ENCODE peak calls at places on chromosomes 11 and 22, in eight cellular contexts. One of them, this sample, is unnamed. For H3K4me1, the result is how much of the 10 kb centered on the place peaks cover.

GRCh38 chr22:17883356-17883755 is 109.1 kb upstream of the BID start:
- DNase-seq in esophagus muscularis mucosa: no peak
- DNase-seq in suprapubic skin: no peak
- DNase-seq in upper lobe of left lung: no peak
- DNase-seq in SK-N-SH: no peak
- DNase-seq in A549: no peak
- DNase-seq in transverse colon: no peak
- DNase-seq in H1: no peak
- DNase-seq in this sample: no peak

GRCh38 chr22:17832665-17833064 is 58.4 kb upstream of the BID start:
- DNase-seq in suprapubic skin: no peak
- DNase-seq in esophagus muscularis mucosa: no peak
- DNase-seq in H1: no peak
- DNase-seq in A549: no peak
- DNase-seq in SK-N-SH: no peak
- DNase-seq in upper lobe of left lung: no peak
- DNase-seq in transverse colon: peak
- DNase-seq in this sample: no peak

GRCh38 chr11:26194871-26195270 is 137.1 kb upstream of the ANO3 start:
- DNase-seq in esophagus muscularis mucosa: no peak
- DNase-seq in A549: no peak
- DNase-seq in upper lobe of left lung: no peak
- DNase-seq in SK-N-SH: no peak
- DNase-seq in suprapubic skin: no peak
- DNase-seq in H1: no peak
- DNase-seq in transverse colon: no peak
- DNase-seq in this sample: no peak

GRCh38 chr22:40588726-40589125 is 47.8 kb downstream of the MRTFA start:
- DNase-seq in transverse colon: no peak
- DNase-seq in esophagus muscularis mucosa: no peak
- DNase-seq in upper lobe of left lung: peak
- DNase-seq in A549: peak
- DNase-seq in suprapubic skin: no peak
- DNase-seq in SK-N-SH: no peak
- DNase-seq in H1: no peak
- DNase-seq in this sample: no peak

GRCh38 chr11:123454060-123454651 is 24.1 kb downstream of the GRAMD1B start:
- DNase-seq in H1: no peak
- DNase-seq in transverse colon: peak
- DNase-seq in A549: peak
- DNase-seq in esophagus muscularis mucosa: no peak
- DNase-seq in suprapubic skin: no peak
- DNase-seq in SK-N-SH: no peak
- DNase-seq in upper lobe of left lung: no peak
- DNase-seq in this sample: no peak

GRCh38 chr11:34495724-34496377 is 17.7 kb downstream of the ELF5 start:
- DNase-seq in esophagus muscularis mucosa: no peak
- DNase-seq in transverse colon: no peak
- DNase-seq in suprapubic skin: no peak
- DNase-seq in H1: no peak
- DNase-seq in upper lobe of left lung: peak
- DNase-seq in SK-N-SH: no peak
- DNase-seq in A549: no peak
- DNase-seq in this sample: no peak

GRCh38 chr11:111399187-111400031 is 20.3 kb upstream of the POU2AF1 start:
- DNase-seq in SK-N-SH: no peak
- DNase-seq in esophagus muscularis mucosa: no peak
- DNase-seq in transverse colon: no peak
- DNase-seq in A549: no peak
- DNase-seq in H1: no peak
- DNase-seq in upper lobe of left lung: no peak
- DNase-seq in suprapubic skin: no peak
- DNase-seq in this sample: no peak

GRCh38 chr22:46851311-46851710 is 88.9 kb downstream of the TBC1D22A start:
- DNase-seq in suprapubic skin: no peak
- DNase-seq in H1: no peak
- DNase-seq in SK-N-SH: no peak
- DNase-seq in A549: no peak
- DNase-seq in transverse colon: no peak
- DNase-seq in esophagus muscularis mucosa: no peak
- DNase-seq in upper lobe of left lung: no peak
- DNase-seq in this sample: no peak

GRCh38 chr11:101860694-101861371 is 54.0 kb upstream of the CEP126 start:
- DNase-seq in SK-N-SH: peak
- DNase-seq in transverse colon: peak
- DNase-seq in esophagus muscularis mucosa: no peak
- DNase-seq in suprapubic skin: no peak
- DNase-seq in A549: peak
- DNase-seq in H1: peak
- DNase-seq in upper lobe of left lung: peak
- DNase-seq in this sample: peak

GRCh38 chr11:86805873-86806310 is 5.5 kb downstream of the PRSS23 start:
- DNase-seq in suprapubic skin: no peak
- DNase-seq in H1: no peak
- DNase-seq in esophagus muscularis mucosa: no peak
- DNase-seq in upper lobe of left lung: no peak
- DNase-seq in transverse colon: no peak
- DNase-seq in A549: no peak
- DNase-seq in SK-N-SH: no peak
- DNase-seq in this sample: no peak

GRCh38 chr11:2653930-2654739 is 45.7 kb downstream of the KCNQ1OT1 start:
- DNase-seq in H1: no peak
- DNase-seq in A549: no peak
- DNase-seq in SK-N-SH: peak
- DNase-seq in suprapubic skin: no peak
- DNase-seq in upper lobe of left lung: no peak
- DNase-seq in esophagus muscularis mucosa: peak
- DNase-seq in transverse colon: no peak
- DNase-seq in this sample: no peak

GRCh38 chr11:86180860-86181259 is 63.7 kb upstream of the EED start:
- DNase-seq in esophagus muscularis mucosa: no peak
- DNase-seq in SK-N-SH: no peak
- DNase-seq in upper lobe of left lung: no peak
- DNase-seq in H1: no peak
- DNase-seq in transverse colon: no peak
- DNase-seq in suprapubic skin: no peak
- DNase-seq in A549: no peak
- DNase-seq in this sample: no peak

GRCh38 chr11:114050258-114050927 is 9.1 kb upstream of the ZBTB16 start:
- DNase-seq in A549: no peak
- DNase-seq in suprapubic skin: no peak
- DNase-seq in upper lobe of left lung: no peak
- DNase-seq in H1: no peak
- DNase-seq in transverse colon: no peak
- DNase-seq in SK-N-SH: no peak
- DNase-seq in esophagus muscularis mucosa: no peak
- DNase-seq in this sample: no peak

GRCh38 chr11:75813126-75813525 is 1.9 kb upstream of the UVRAG start:
- DNase-seq in transverse colon: no peak
- DNase-seq in upper lobe of left lung: no peak
- DNase-seq in A549: no peak
- DNase-seq in H1: no peak
- DNase-seq in suprapubic skin: no peak
- DNase-seq in SK-N-SH: no peak
- DNase-seq in esophagus muscularis mucosa: no peak
- DNase-seq in this sample: no peak

GRCh38 chr11:46391578-46392420 is at the start of gene CHRM4:
- DNase-seq in A549: peak
- DNase-seq in H1: no peak
- DNase-seq in esophagus muscularis mucosa: no peak
- DNase-seq in upper lobe of left lung: no peak
- DNase-seq in SK-N-SH: peak
- DNase-seq in suprapubic skin: no peak
- DNase-seq in transverse colon: peak
- DNase-seq in this sample: no peak

GRCh38 chr11:69052343-69053168 is 3.8 kb downstream of the TPCN2 start:
- DNase-seq in transverse colon: no peak
- DNase-seq in upper lobe of left lung: no peak
- DNase-seq in H1: no peak
- DNase-seq in esophagus muscularis mucosa: no peak
- DNase-seq in SK-N-SH: no peak
- DNase-seq in A549: no peak
- DNase-seq in suprapubic skin: no peak
- DNase-seq in this sample: no peak

GRCh38 chr11:67266424-67267187 is at the start of gene GRK2:
- DNase-seq in H1: no peak
- DNase-seq in suprapubic skin: no peak
- DNase-seq in transverse colon: no peak
- DNase-seq in upper lobe of left lung: no peak
- DNase-seq in esophagus muscularis mucosa: no peak
- DNase-seq in SK-N-SH: peak
- DNase-seq in A549: peak
- DNase-seq in this sample: no peak

GRCh38 chr11:45181595-45182550 is 35.4 kb downstream of the PRDM11 start:
- DNase-seq in esophagus muscularis mucosa: no peak
- DNase-seq in A549: no peak
- DNase-seq in transverse colon: no peak
- DNase-seq in H1: no peak
- DNase-seq in upper lobe of left lung: no peak
- DNase-seq in SK-N-SH: no peak
- DNase-seq in suprapubic skin: no peak
- DNase-seq in this sample: no peak

GRCh38 chr11:6672006-6672405 is 11.1 kb downstream of the MRPL17 start:
- DNase-seq in esophagus muscularis mucosa: no peak
- DNase-seq in suprapubic skin: no peak
- DNase-seq in H1: no peak
- DNase-seq in SK-N-SH: no peak
- DNase-seq in upper lobe of left lung: no peak
- DNase-seq in A549: no peak
- DNase-seq in transverse colon: no peak
- DNase-seq in this sample: no peak

GRCh38 chr22:36424901-36425579 is 37.3 kb upstream of the MYH9 start:
- DNase-seq in transverse colon: no peak
- DNase-seq in SK-N-SH: no peak
- DNase-seq in suprapubic skin: no peak
- DNase-seq in H1: no peak
- DNase-seq in upper lobe of left lung: no peak
- DNase-seq in esophagus muscularis mucosa: no peak
- DNase-seq in A549: no peak
- DNase-seq in this sample: no peak

GRCh38 chr22:36419912-36420882 is 32.4 kb upstream of the MYH9 start:
- DNase-seq in H1: no peak
- DNase-seq in suprapubic skin: no peak
- DNase-seq in upper lobe of left lung: no peak
- DNase-seq in transverse colon: peak
- DNase-seq in SK-N-SH: no peak
- DNase-seq in esophagus muscularis mucosa: no peak
- DNase-seq in A549: no peak
- DNase-seq in this sample: peak

GRCh38 chr22:36419177-36419911 is 31.6 kb upstream of the MYH9 start:
- DNase-seq in transverse colon: peak
- DNase-seq in upper lobe of left lung: peak
- DNase-seq in H1: no peak
- DNase-seq in SK-N-SH: no peak
- DNase-seq in A549: no peak
- DNase-seq in suprapubic skin: no peak
- DNase-seq in esophagus muscularis mucosa: no peak
- DNase-seq in this sample: peak

GRCh38 chr22:36423461-36424404 is 36.0 kb upstream of the MYH9 start:
- DNase-seq in H1: no peak
- DNase-seq in suprapubic skin: no peak
- DNase-seq in esophagus muscularis mucosa: no peak
- DNase-seq in transverse colon: no peak
- DNase-seq in SK-N-SH: no peak
- DNase-seq in A549: no peak
- DNase-seq in upper lobe of left lung: no peak
- DNase-seq in this sample: no peak

GRCh38 chr22:36422287-36423014 is 34.7 kb upstream of the MYH9 start:
- DNase-seq in SK-N-SH: no peak
- DNase-seq in esophagus muscularis mucosa: no peak
- DNase-seq in suprapubic skin: no peak
- DNase-seq in A549: no peak
- DNase-seq in transverse colon: no peak
- DNase-seq in upper lobe of left lung: no peak
- DNase-seq in H1: no peak
- DNase-seq in this sample: no peak
- H3K4me1 ChIP-seq in SK-N-SH: under half
- H3K4me1 ChIP-seq in esophagus muscularis mucosa: under half
- H3K4me1 ChIP-seq in suprapubic skin: under half
- H3K4me1 ChIP-seq in A549: under half
- H3K4me1 ChIP-seq in transverse colon: half or more
- H3K4me1 ChIP-seq in upper lobe of left lung: under half
- H3K4me1 ChIP-seq in H1: under half
- H3K4me1 ChIP-seq in this sample: under half

GRCh38 chr22:39319284-39320170 is at the start of gene RPL3:
- DNase-seq in transverse colon: peak
- DNase-seq in SK-N-SH: peak
- DNase-seq in A549: peak
- DNase-seq in upper lobe of left lung: peak
- DNase-seq in esophagus muscularis mucosa: peak
- DNase-seq in H1: peak
- DNase-seq in suprapubic skin: peak
- DNase-seq in this sample: peak
- TF ChIP-seq CTCF in transverse colon: peak
- TF ChIP-seq CTCF in SK-N-SH: no peak
- TF ChIP-seq CTCF in A549: no peak
- TF ChIP-seq CTCF in upper lobe of left lung: no peak
- TF ChIP-seq CTCF in esophagus muscularis mucosa: peak
- TF ChIP-seq CTCF in H1: peak
- TF ChIP-seq CTCF in suprapubic skin: no peak
- TF ChIP-seq CTCF in this sample: no peak

GRCh38 chr11:279040-279965 is 1.1 kb downstream of the NLRP6 start:
- DNase-seq in esophagus muscularis mucosa: no peak
- DNase-seq in transverse colon: no peak
- DNase-seq in H1: no peak
- DNase-seq in A549: no peak
- DNase-seq in suprapubic skin: peak
- DNase-seq in SK-N-SH: peak
- DNase-seq in upper lobe of left lung: no peak
- DNase-seq in this sample: peak

GRCh38 chr11:278001-278951 is at the start of gene NLRP6:
- DNase-seq in SK-N-SH: peak
- DNase-seq in esophagus muscularis mucosa: no peak
- DNase-seq in H1: no peak
- DNase-seq in upper lobe of left lung: no peak
- DNase-seq in transverse colon: no peak
- DNase-seq in A549: no peak
- DNase-seq in suprapubic skin: peak
- DNase-seq in this sample: peak

GRCh38 chr11:280762-281485 is 2.7 kb downstream of the NLRP6 start:
- DNase-seq in H1: no peak
- DNase-seq in esophagus muscularis mucosa: no peak
- DNase-seq in upper lobe of left lung: no peak
- DNase-seq in suprapubic skin: peak
- DNase-seq in transverse colon: no peak
- DNase-seq in A549: peak
- DNase-seq in SK-N-SH: peak
- DNase-seq in this sample: no peak

GRCh38 chr11:281486-282161 is 3.4 kb downstream of the NLRP6 start:
- DNase-seq in A549: no peak
- DNase-seq in esophagus muscularis mucosa: no peak
- DNase-seq in transverse colon: no peak
- DNase-seq in suprapubic skin: peak
- DNase-seq in SK-N-SH: peak
- DNase-seq in upper lobe of left lung: no peak
- DNase-seq in H1: no peak
- DNase-seq in this sample: no peak

GRCh38 chr11:279966-280761 is 2.0 kb downstream of the NLRP6 start:
- DNase-seq in H1: no peak
- DNase-seq in esophagus muscularis mucosa: no peak
- DNase-seq in A549: peak
- DNase-seq in transverse colon: peak
- DNase-seq in suprapubic skin: peak
- DNase-seq in SK-N-SH: peak
- DNase-seq in upper lobe of left lung: no peak
- DNase-seq in this sample: no peak
- TF ChIP-seq EP300 in H1: no peak
- TF ChIP-seq EP300 in esophagus muscularis mucosa: no peak
- TF ChIP-seq EP300 in A549: no peak
- TF ChIP-seq EP300 in transverse colon: no peak
- TF ChIP-seq EP300 in suprapubic skin: no peak
- TF ChIP-seq EP300 in SK-N-SH: no peak
- TF ChIP-seq EP300 in upper lobe of left lung: no peak
- TF ChIP-seq EP300 in this sample: no peak

GRCh38 chr11:8715501-8715900 is 32.9 kb downstream of the RPL27A start:
- DNase-seq in upper lobe of left lung: peak
- DNase-seq in H1: no peak
- DNase-seq in esophagus muscularis mucosa: no peak
- DNase-seq in A549: no peak
- DNase-seq in transverse colon: no peak
- DNase-seq in suprapubic skin: no peak
- DNase-seq in SK-N-SH: no peak
- DNase-seq in this sample: no peak
- H3K4me1 ChIP-seq in upper lobe of left lung: under half
- H3K4me1 ChIP-seq in H1: under half
- H3K4me1 ChIP-seq in esophagus muscularis mucosa: half or more
- H3K4me1 ChIP-seq in A549: under half
- H3K4me1 ChIP-seq in transverse colon: half or more
- H3K4me1 ChIP-seq in suprapubic skin: half or more
- H3K4me1 ChIP-seq in SK-N-SH: under half
- H3K4me1 ChIP-seq in this sample: under half